ENCODE peak calls at places on chromosomes 2 and 18, in five cellular contexts. W, F, P, X and J are unnamed samples.

GRCh38 chr2:111252436-111252835 is 131.7 kb downstream of the BCL2L11 start:
- DNase-seq in W (no peak), F (no peak), P (peak; percentile 22), X (no peak), J (no peak)

GRCh38 chr18:8974696-8975095 is 127.8 kb upstream of the NDUFV2 start:
- DNase-seq in W (no peak), F (no peak), X (no peak), P (no peak), J (no peak)

GRCh38 chr2:73043279-73043678 is 28.2 kb downstream of the SFXN5 start:
- DNase-seq in X (no peak), P (no peak), W (no peak), F (no peak), J (no peak)

GRCh38 chr18:22272242-22272641 is 102.9 kb downstream of the GATA6 start:
- DNase-seq in P (no peak), X (no peak), W (no peak), F (no peak), J (no peak)

GRCh38 chr2:25377822-25378421 is 36.2 kb upstream of the DNMT3A start:
- DNase-seq in F (no peak), P (no peak), W (no peak), X (no peak), J (no peak)

GRCh38 chr2:19775315-19775714 is 126.5 kb downstream of the TTC32 start:
- DNase-seq in W (no peak), X (no peak), P (no peak), F (no peak), J (no peak)

GRCh38 chr18:46759885-46760284 is 3.0 kb upstream of the ST8SIA5 start:
- DNase-seq in W (no peak), F (no peak), P (no peak), X (no peak), J (no peak)

GRCh38 chr18:21300616-21301200 is 58.7 kb downstream of the GREB1L start:
- DNase-seq in F (no peak), P (peak; percentile 63), X (no peak), W (no peak), J (no peak)

GRCh38 chr2:42367835-42368234 is 6.8 kb upstream of the COX7A2L start:
- DNase-seq in P (no peak), W (no peak), F (no peak), X (no peak), J (peak; percentile 24)

GRCh38 chr2:155965415-155966070 is 367.0 kb downstream of the NR4A2 start:
- DNase-seq in W (no peak), P (no peak), F (no peak), X (no peak), J (no peak)

GRCh38 chr2:211113294-211114175 is 557.1 kb downstream of the CPS1 start:
- DNase-seq in W (no peak), F (no peak), P (no peak), X (no peak), J (no peak)

GRCh38 chr2:11326692-11327211 is 17.7 kb downstream of the ROCK2 start:
- DNase-seq in W (no peak), P (peak; percentile 21), X (no peak), F (no peak), J (no peak)

GRCh38 chr2:128632491-128632780 is 313.8 kb upstream of the HS6ST1 start:
- DNase-seq in W (no peak), X (peak; percentile 19), F (no peak), P (no peak), J (no peak)

GRCh38 chr2:65957886-65958285 is 477.0 kb upstream of the MEIS1 start:
- DNase-seq in F (no peak), P (no peak), W (peak; percentile 18), X (no peak), J (no peak)